ENCODE peak calls at places on chromosomes 3 and 15, in nine cellular contexts. K is activated naive CD4-positive, alpha-beta T cell; M is AG09309; T is hypothalamus; X is activated T-helper 1 cell treated with anti-CD3 and anti-CD28 coated beads, Interleukin-12 subunit alpha, Interleukin-12 subunit beta, Interleukin-2, Interleukin-4 antibody, amounts not matched to agents 30 ng/mL and 10 ng/mL and 1 ng/mL, durations not matched to agents 14 hours and 24 hours and 36 hours; S is stimulated activated CD8-positive, alpha-beta memory T cell treated with anti-CD3 and anti-CD28 coated beads, Interleukin-7, amount 100 ng/mL, for 1 hour; E is PC-3; A is CD4-positive, alpha-beta memory T cell; L is NAMALWA. F is an unnamed sample.
A peak's percentile ranks its signal among the peaks of the same experiment; 100 is the strongest.

GRCh38 chr3:74268753-74269152 is 345.7 kb downstream of the CNTN3 start:
- DNase-seq in K (no peak), M (no peak), T (no peak), X (no peak), S (no peak), E (no peak), A (no peak), L (no peak), F (no peak)

GRCh38 chr15:91186892-91187644 is 87.0 kb downstream of the SV2B start:
- DNase-seq in K (no peak), M (no peak), T (no peak), X (no peak), S (no peak), E (peak; percentile 50), A (no peak), L (peak; percentile 24), F (no peak)

GRCh38 chr15:68025860-68026424 is 28.2 kb upstream of the PIAS1 start:
- DNase-seq in K (no peak), M (no peak), T (no peak), X (no peak), S (no peak), E (no peak), A (no peak), L (no peak), F (no peak)

GRCh38 chr15:62532367-62532766 is 367.3 kb upstream of the C2CD4B start:
- DNase-seq in K (no peak), M (no peak), T (no peak), X (no peak), S (no peak), E (no peak), A (no peak), L (no peak), F (no peak)

GRCh38 chr3:70774641-70775040 is 462.2 kb upstream of the MDFIC2 start:
- DNase-seq in K (no peak), M (no peak), T (no peak), X (no peak), S (no peak), E (no peak), A (no peak), L (no peak), F (no peak)

GRCh38 chr3:12458901-12459300 is 25.4 kb upstream of the TSEN2 start:
- DNase-seq in K (no peak), M (no peak), T (no peak), X (no peak), S (no peak), E (no peak), A (no peak), L (no peak), F (no peak)

GRCh38 chr3:146715176-146715575 is 110.0 kb upstream of the PLSCR5 start:
- DNase-seq in K (no peak), M (peak; percentile 3), T (no peak), X (no peak), S (no peak), E (peak; percentile 28), A (no peak), L (no peak), F (no peak)

GRCh38 chr3:55006277-55006676 is 78.4 kb upstream of the LRTM1 start:
- DNase-seq in K (no peak), M (peak; percentile 13), T (no peak), X (no peak), S (no peak), E (no peak), A (no peak), L (no peak), F (no peak)

GRCh38 chr3:195102609-195103467 is 168.1 kb downstream of the XXYLT1 start:
- DNase-seq in K (no peak), M (peak; percentile 93), T (no peak), X (no peak), S (no peak), E (peak; percentile 97), A (no peak), L (no peak), F (no peak)

GRCh38 chr3:124837730-124838186 is 49.4 kb downstream of the ITGB5 start:
- DNase-seq in K (no peak), M (no peak), T (no peak), X (no peak), S (no peak), E (peak; percentile 85), A (no peak), L (no peak), F (peak; percentile 16)